ENCODE peak calls at places on chromosomes 16 and 17, in ten cellular contexts. One of them, this sample, is unnamed.

GRCh38 chr17:2853111-2853721 is 57.0 kb downstream of the RAP1GAP2 start:
- DNase-seq in GM12892: no peak
- DNase-seq in pancreas: peak
- DNase-seq in ecto neural progenitor cell: peak
- DNase-seq in activated CD8-positive, alpha-beta memory T cell treated with anti-CD3 and anti-CD28 coated beads for 24 hours: peak
- DNase-seq in left ventricle myocardium inferior: peak
- DNase-seq in NCI-H1092: no peak
- DNase-seq in CD4-positive, CD25-positive, alpha-beta regulatory T cell: peak
- DNase-seq in NCI-H187: no peak
- DNase-seq in NCI-H345: peak
- DNase-seq in this sample: peak

GRCh38 chr17:67069591-67070136 is 25.3 kb downstream of the CACNG1 start:
- DNase-seq in GM12892: no peak
- DNase-seq in pancreas: no peak
- DNase-seq in ecto neural progenitor cell: no peak
- DNase-seq in activated CD8-positive, alpha-beta memory T cell treated with anti-CD3 and anti-CD28 coated beads for 24 hours: no peak
- DNase-seq in left ventricle myocardium inferior: no peak
- DNase-seq in NCI-H1092: no peak
- DNase-seq in CD4-positive, CD25-positive, alpha-beta regulatory T cell: no peak
- DNase-seq in NCI-H187: no peak
- DNase-seq in NCI-H345: no peak
- DNase-seq in this sample: no peak

GRCh38 chr16:85412911-85413520 is 200.1 kb upstream of the GSE1 start:
- DNase-seq in GM12892: no peak
- DNase-seq in pancreas: peak
- DNase-seq in ecto neural progenitor cell: no peak
- DNase-seq in activated CD8-positive, alpha-beta memory T cell treated with anti-CD3 and anti-CD28 coated beads for 24 hours: peak
- DNase-seq in left ventricle myocardium inferior: peak
- DNase-seq in NCI-H1092: no peak
- DNase-seq in CD4-positive, CD25-positive, alpha-beta regulatory T cell: no peak
- DNase-seq in NCI-H187: no peak
- DNase-seq in NCI-H345: no peak
- DNase-seq in this sample: no peak

GRCh38 chr17:37028040-37028439 is 79.3 kb downstream of the AATF start:
- DNase-seq in GM12892: no peak
- DNase-seq in pancreas: no peak
- DNase-seq in ecto neural progenitor cell: no peak
- DNase-seq in activated CD8-positive, alpha-beta memory T cell treated with anti-CD3 and anti-CD28 coated beads for 24 hours: no peak
- DNase-seq in left ventricle myocardium inferior: no peak
- DNase-seq in NCI-H1092: no peak
- DNase-seq in CD4-positive, CD25-positive, alpha-beta regulatory T cell: no peak
- DNase-seq in NCI-H187: no peak
- DNase-seq in NCI-H345: no peak
- DNase-seq in this sample: no peak

GRCh38 chr17:77591231-77591785 is 367.2 kb upstream of the TNRC6C start:
- DNase-seq in GM12892: no peak
- DNase-seq in pancreas: no peak
- DNase-seq in ecto neural progenitor cell: peak
- DNase-seq in activated CD8-positive, alpha-beta memory T cell treated with anti-CD3 and anti-CD28 coated beads for 24 hours: no peak
- DNase-seq in left ventricle myocardium inferior: no peak
- DNase-seq in NCI-H1092: no peak
- DNase-seq in CD4-positive, CD25-positive, alpha-beta regulatory T cell: no peak
- DNase-seq in NCI-H187: no peak
- DNase-seq in NCI-H345: no peak
- DNase-seq in this sample: no peak

GRCh38 chr17:42698736-42699414 is 16.5 kb downstream of the CNTNAP1 start:
- DNase-seq in GM12892: no peak
- DNase-seq in pancreas: no peak
- DNase-seq in ecto neural progenitor cell: peak
- DNase-seq in activated CD8-positive, alpha-beta memory T cell treated with anti-CD3 and anti-CD28 coated beads for 24 hours: no peak
- DNase-seq in left ventricle myocardium inferior: peak
- DNase-seq in NCI-H1092: no peak
- DNase-seq in CD4-positive, CD25-positive, alpha-beta regulatory T cell: no peak
- DNase-seq in NCI-H187: no peak
- DNase-seq in NCI-H345: no peak
- DNase-seq in this sample: no peak

GRCh38 chr17:71764507-71764906 is 356.3 kb upstream of the SOX9 start:
- DNase-seq in GM12892: no peak
- DNase-seq in pancreas: peak
- DNase-seq in ecto neural progenitor cell: peak
- DNase-seq in activated CD8-positive, alpha-beta memory T cell treated with anti-CD3 and anti-CD28 coated beads for 24 hours: no peak
- DNase-seq in left ventricle myocardium inferior: no peak
- DNase-seq in NCI-H1092: no peak
- DNase-seq in CD4-positive, CD25-positive, alpha-beta regulatory T cell: no peak
- DNase-seq in NCI-H187: no peak
- DNase-seq in NCI-H345: no peak
- DNase-seq in this sample: no peak

GRCh38 chr17:82015311-82015971 is 7.2 kb downstream of the CENPX start:
- DNase-seq in GM12892: no peak
- DNase-seq in pancreas: no peak
- DNase-seq in ecto neural progenitor cell: no peak
- DNase-seq in activated CD8-positive, alpha-beta memory T cell treated with anti-CD3 and anti-CD28 coated beads for 24 hours: no peak
- DNase-seq in left ventricle myocardium inferior: no peak
- DNase-seq in NCI-H1092: no peak
- DNase-seq in CD4-positive, CD25-positive, alpha-beta regulatory T cell: no peak
- DNase-seq in NCI-H187: no peak
- DNase-seq in NCI-H345: no peak
- DNase-seq in this sample: no peak

GRCh38 chr16:85982563-85982939 is 83.6 kb downstream of the IRF8 start:
- DNase-seq in GM12892: no peak
- DNase-seq in pancreas: no peak
- DNase-seq in ecto neural progenitor cell: no peak
- DNase-seq in activated CD8-positive, alpha-beta memory T cell treated with anti-CD3 and anti-CD28 coated beads for 24 hours: no peak
- DNase-seq in left ventricle myocardium inferior: peak
- DNase-seq in NCI-H1092: no peak
- DNase-seq in CD4-positive, CD25-positive, alpha-beta regulatory T cell: no peak
- DNase-seq in NCI-H187: no peak
- DNase-seq in NCI-H345: no peak
- DNase-seq in this sample: no peak

GRCh38 chr17:1039511-1040215 is 42.7 kb downstream of the TIMM22 start:
- DNase-seq in GM12892: no peak
- DNase-seq in pancreas: no peak
- DNase-seq in ecto neural progenitor cell: no peak
- DNase-seq in activated CD8-positive, alpha-beta memory T cell treated with anti-CD3 and anti-CD28 coated beads for 24 hours: no peak
- DNase-seq in left ventricle myocardium inferior: peak
- DNase-seq in NCI-H1092: no peak
- DNase-seq in CD4-positive, CD25-positive, alpha-beta regulatory T cell: no peak
- DNase-seq in NCI-H187: no peak
- DNase-seq in NCI-H345: no peak
- DNase-seq in this sample: peak

GRCh38 chr17:3894927-3895343 is 2.1 kb upstream of the CAMKK1 start:
- DNase-seq in GM12892: no peak
- DNase-seq in pancreas: peak
- DNase-seq in ecto neural progenitor cell: no peak
- DNase-seq in activated CD8-positive, alpha-beta memory T cell treated with anti-CD3 and anti-CD28 coated beads for 24 hours: no peak
- DNase-seq in left ventricle myocardium inferior: no peak
- DNase-seq in NCI-H1092: no peak
- DNase-seq in CD4-positive, CD25-positive, alpha-beta regulatory T cell: no peak
- DNase-seq in NCI-H187: no peak
- DNase-seq in NCI-H345: no peak
- DNase-seq in this sample: peak

GRCh38 chr17:57104461-57105175 is 19.6 kb downstream of the AKAP1 start:
- DNase-seq in GM12892: no peak
- DNase-seq in pancreas: no peak
- DNase-seq in ecto neural progenitor cell: no peak
- DNase-seq in activated CD8-positive, alpha-beta memory T cell treated with anti-CD3 and anti-CD28 coated beads for 24 hours: no peak
- DNase-seq in left ventricle myocardium inferior: no peak
- DNase-seq in NCI-H1092: no peak
- DNase-seq in CD4-positive, CD25-positive, alpha-beta regulatory T cell: no peak
- DNase-seq in NCI-H187: no peak
- DNase-seq in NCI-H345: no peak
- DNase-seq in this sample: no peak

GRCh38 chr17:60659156-60659555 is 18.5 kb upstream of the BCAS3 start:
- DNase-seq in GM12892: no peak
- DNase-seq in pancreas: no peak
- DNase-seq in ecto neural progenitor cell: no peak
- DNase-seq in activated CD8-positive, alpha-beta memory T cell treated with anti-CD3 and anti-CD28 coated beads for 24 hours: no peak
- DNase-seq in left ventricle myocardium inferior: no peak
- DNase-seq in NCI-H1092: no peak
- DNase-seq in CD4-positive, CD25-positive, alpha-beta regulatory T cell: no peak
- DNase-seq in NCI-H187: no peak
- DNase-seq in NCI-H345: no peak
- DNase-seq in this sample: no peak

GRCh38 chr17:4019400-4019799 is 55.2 kb upstream of the ATP2A3 start:
- DNase-seq in GM12892: no peak
- DNase-seq in pancreas: no peak
- DNase-seq in ecto neural progenitor cell: no peak
- DNase-seq in activated CD8-positive, alpha-beta memory T cell treated with anti-CD3 and anti-CD28 coated beads for 24 hours: no peak
- DNase-seq in left ventricle myocardium inferior: no peak
- DNase-seq in NCI-H1092: no peak
- DNase-seq in CD4-positive, CD25-positive, alpha-beta regulatory T cell: no peak
- DNase-seq in NCI-H187: no peak
- DNase-seq in NCI-H345: no peak
- DNase-seq in this sample: no peak

GRCh38 chr16:63361032-63361624 is 1324.9 kb upstream of the CDH8 start:
- DNase-seq in GM12892: no peak
- DNase-seq in pancreas: no peak
- DNase-seq in ecto neural progenitor cell: no peak
- DNase-seq in activated CD8-positive, alpha-beta memory T cell treated with anti-CD3 and anti-CD28 coated beads for 24 hours: no peak
- DNase-seq in left ventricle myocardium inferior: no peak
- DNase-seq in NCI-H1092: peak
- DNase-seq in CD4-positive, CD25-positive, alpha-beta regulatory T cell: peak
- DNase-seq in NCI-H187: no peak
- DNase-seq in NCI-H345: peak
- DNase-seq in this sample: no peak

GRCh38 chr16:72889616-72890235 is 158.2 kb downstream of the ZFHX3 start:
- DNase-seq in GM12892: no peak
- DNase-seq in pancreas: no peak
- DNase-seq in ecto neural progenitor cell: no peak
- DNase-seq in activated CD8-positive, alpha-beta memory T cell treated with anti-CD3 and anti-CD28 coated beads for 24 hours: no peak
- DNase-seq in left ventricle myocardium inferior: no peak
- DNase-seq in NCI-H1092: no peak
- DNase-seq in CD4-positive, CD25-positive, alpha-beta regulatory T cell: no peak
- DNase-seq in NCI-H187: no peak
- DNase-seq in NCI-H345: no peak
- DNase-seq in this sample: no peak

GRCh38 chr17:50200447-50201225 is 795 bp downstream of the COL1A1 start:
- DNase-seq in GM12892: peak
- DNase-seq in pancreas: peak
- DNase-seq in ecto neural progenitor cell: peak
- DNase-seq in activated CD8-positive, alpha-beta memory T cell treated with anti-CD3 and anti-CD28 coated beads for 24 hours: peak
- DNase-seq in left ventricle myocardium inferior: peak
- DNase-seq in NCI-H1092: peak
- DNase-seq in CD4-positive, CD25-positive, alpha-beta regulatory T cell: peak
- DNase-seq in NCI-H187: peak
- DNase-seq in NCI-H345: peak
- DNase-seq in this sample: peak

GRCh38 chr17:63997341-63998048 is 656 bp upstream of the PRR29 start:
- DNase-seq in GM12892: no peak
- DNase-seq in pancreas: no peak
- DNase-seq in ecto neural progenitor cell: no peak
- DNase-seq in activated CD8-positive, alpha-beta memory T cell treated with anti-CD3 and anti-CD28 coated beads for 24 hours: peak
- DNase-seq in left ventricle myocardium inferior: no peak
- DNase-seq in NCI-H1092: no peak
- DNase-seq in CD4-positive, CD25-positive, alpha-beta regulatory T cell: no peak
- DNase-seq in NCI-H187: no peak
- DNase-seq in NCI-H345: no peak
- DNase-seq in this sample: no peak

GRCh38 chr17:77392376-77393273 is 251.9 kb downstream of the SEC14L1 start:
- DNase-seq in GM12892: no peak
- DNase-seq in pancreas: peak
- DNase-seq in ecto neural progenitor cell: peak
- DNase-seq in activated CD8-positive, alpha-beta memory T cell treated with anti-CD3 and anti-CD28 coated beads for 24 hours: no peak
- DNase-seq in left ventricle myocardium inferior: peak
- DNase-seq in NCI-H1092: no peak
- DNase-seq in CD4-positive, CD25-positive, alpha-beta regulatory T cell: no peak
- DNase-seq in NCI-H187: no peak
- DNase-seq in NCI-H345: no peak
- DNase-seq in this sample: no peak

GRCh38 chr16:87585452-87586200 is 16.7 kb upstream of the JPH3 start:
- DNase-seq in GM12892: no peak
- DNase-seq in pancreas: no peak
- DNase-seq in ecto neural progenitor cell: no peak
- DNase-seq in activated CD8-positive, alpha-beta memory T cell treated with anti-CD3 and anti-CD28 coated beads for 24 hours: no peak
- DNase-seq in left ventricle myocardium inferior: no peak
- DNase-seq in NCI-H1092: no peak
- DNase-seq in CD4-positive, CD25-positive, alpha-beta regulatory T cell: no peak
- DNase-seq in NCI-H187: no peak
- DNase-seq in NCI-H345: no peak
- DNase-seq in this sample: no peak

GRCh38 chr16:23207485-23207884 is 24.9 kb downstream of the SCNN1G start:
- DNase-seq in GM12892: no peak
- DNase-seq in pancreas: no peak
- DNase-seq in ecto neural progenitor cell: no peak
- DNase-seq in activated CD8-positive, alpha-beta memory T cell treated with anti-CD3 and anti-CD28 coated beads for 24 hours: no peak
- DNase-seq in left ventricle myocardium inferior: no peak
- DNase-seq in NCI-H1092: peak
- DNase-seq in CD4-positive, CD25-positive, alpha-beta regulatory T cell: no peak
- DNase-seq in NCI-H187: peak
- DNase-seq in NCI-H345: peak
- DNase-seq in this sample: no peak

This sample was measured in prostate gland.